ENCODE peak calls at places on chromosomes 5 and 9, in eight cellular contexts. P is NCI-H1105 treated with DMSO at 0.1 percent for 48 hours; K is Ammon's horn; A is GM23248; L is natural killer cell; E is mucosa of gallbladder; D is CD4-positive, alpha-beta T cell; O is heart left ventricle. X is an unnamed sample.

GRCh38 chr9:112532427-112532826 is 45.8 kb downstream of the KIAA1958 start:
- DNase-seq in P (no peak), K (no peak), A (peak), L (no peak), E (peak), D (no peak), O (peak), X (no peak)

GRCh38 chr5:2021484-2022176 is 138.9 kb upstream of the IRX4 start:
- DNase-seq in P (no peak), K (no peak), A (no peak), L (no peak), E (no peak), D (no peak), O (no peak), X (no peak)

GRCh38 chr5:53555160-53555559 is 5.3 kb upstream of the NDUFS4 start:
- DNase-seq in P (no peak), K (no peak), A (no peak), L (no peak), E (no peak), D (no peak), O (no peak), X (no peak)

GRCh38 chr9:124271660-124272059 is 13.9 kb downstream of the NEK6 start:
- DNase-seq in P (peak), K (no peak), A (no peak), L (no peak), E (no peak), D (no peak), O (no peak), X (no peak)

GRCh38 chr5:67047180-67047579 is 149.4 kb downstream of the CD180 start:
- DNase-seq in P (no peak), K (peak), A (no peak), L (no peak), E (peak), D (no peak), O (peak), X (peak)

GRCh38 chr9:33290994-33291397 is 680 bp downstream of the NFX1 start:
- DNase-seq in P (no peak), K (no peak), A (no peak), L (no peak), E (no peak), D (no peak), O (no peak), X (no peak)

GRCh38 chr9:96029722-96030515 is 154.4 kb downstream of the ERCC6L2 start:
- DNase-seq in P (no peak), K (no peak), A (no peak), L (no peak), E (no peak), D (no peak), O (no peak), X (no peak)

GRCh38 chr5:80156156-80156555 is 99.7 kb downstream of the SERINC5 start:
- DNase-seq in P (no peak), K (no peak), A (no peak), L (no peak), E (no peak), D (no peak), O (no peak), X (no peak)

GRCh38 chr5:122073864-122074263 is 4.2 kb downstream of the LOX start:
- DNase-seq in P (no peak), K (no peak), A (no peak), L (no peak), E (no peak), D (no peak), O (no peak), X (no peak)

GRCh38 chr9:112091805-112092204 is 83.3 kb downstream of the SUSD1 start:
- DNase-seq in P (peak), K (peak), A (peak), L (no peak), E (no peak), D (no peak), O (no peak), X (no peak)

GRCh38 chr5:116650964-116651363 is 76.3 kb upstream of the SEMA6A start:
- DNase-seq in P (no peak), K (no peak), A (no peak), L (no peak), E (no peak), D (no peak), O (no peak), X (no peak)

GRCh38 chr5:153658151-153658550 is 167.7 kb downstream of the GRIA1 start:
- DNase-seq in P (no peak), K (no peak), A (no peak), L (no peak), E (no peak), D (no peak), O (no peak), X (no peak)

GRCh38 chr9:81371824-81372223 is 317.5 kb downstream of the TLE1 start:
- DNase-seq in P (no peak), K (no peak), A (no peak), L (no peak), E (no peak), D (no peak), O (no peak), X (no peak)

GRCh38 chr5:177968661-177969211 is 27.3 kb downstream of the PROP1 start:
- DNase-seq in P (no peak), K (no peak), A (no peak), L (no peak), E (no peak), D (no peak), O (no peak), X (no peak)

GRCh38 chr5:137605377-137605776 is 106.3 kb upstream of the SPOCK1 start:
- DNase-seq in P (no peak), K (peak), A (peak), L (no peak), E (no peak), D (no peak), O (no peak), X (no peak)

GRCh38 chr5:136174021-136174659 is 18.8 kb downstream of the SMIM32 start:
- DNase-seq in P (peak), K (peak), A (peak), L (no peak), E (no peak), D (no peak), O (no peak), X (no peak)

X was measured in substantia nigra.